ENCODE peak calls at places on chromosomes 6 and 20, in seven cellular contexts. C is right lobe of liver, V is heart left ventricle, X is H54, K is ovary, O is GM12878, W is erythroblast. S is an unnamed sample.

GRCh38 chr20:51005214-51005613 is 17.7 kb downstream of the KCNG1 start:
- DNase-seq in K (no peak), C (no peak), W (no peak), X (no peak), O (no peak), V (no peak), S (no peak)

GRCh38 chr6:51805517-51805916 is 281.9 kb downstream of the PKHD1 start:
- DNase-seq in C (no peak), W (no peak), X (no peak), O (no peak), K (no peak), V (no peak), S (no peak)

GRCh38 chr6:45569210-45569945 is 191.6 kb upstream of the SUPT3H start:
- DNase-seq in K (no peak), C (no peak), W (no peak), O (no peak), V (peak; percentile 46), X (no peak), S (no peak)

GRCh38 chr6:9225441-9225871 is 790.1 kb upstream of the SLC35B3 start:
- DNase-seq in X (no peak), V (no peak), O (no peak), W (no peak), C (no peak), K (no peak), S (no peak)

GRCh38 chr20:25457886-25458680 is 50.6 kb downstream of the GINS1 start:
- DNase-seq in X (no peak), V (no peak), O (no peak), K (no peak), C (no peak), W (no peak), S (no peak)

GRCh38 chr6:37906121-37906520 is 86.6 kb downstream of the ZFAND3 start:
- DNase-seq in K (no peak), W (no peak), O (no peak), V (no peak), C (no peak), X (no peak), S (no peak)

GRCh38 chr20:38165089-38165965 is at the start of gene TGM2:
- DNase-seq in K (peak; percentile 71), C (peak; percentile 95), W (peak; percentile 91), X (peak; percentile 51), O (peak; percentile 32), V (peak; percentile 92), S (no peak)

GRCh38 chr6:20698675-20699074 is 164.4 kb downstream of the CDKAL1 start:
- DNase-seq in X (no peak), V (no peak), C (no peak), O (no peak), W (no peak), K (no peak), S (no peak)

GRCh38 chr6:26743157-26743821 is 83.7 kb upstream of the ZNF322 start:
- DNase-seq in C (no peak), V (no peak), O (no peak), W (no peak), X (peak; percentile 31), K (no peak), S (peak; percentile 41)

GRCh38 chr6:44315506-44315905 is 2.4 kb upstream of the AARS2 start:
- DNase-seq in X (no peak), O (no peak), C (no peak), K (no peak), W (no peak), V (no peak), S (no peak)

GRCh38 chr6:44311304-44311703 is 1.8 kb downstream of the AARS2 start:
- DNase-seq in C (no peak), K (no peak), X (no peak), W (no peak), V (no peak), O (no peak), S (no peak)

GRCh38 chr6:44310241-44310640 is 2.9 kb downstream of the AARS2 start:
- DNase-seq in K (no peak), V (no peak), O (no peak), W (no peak), C (no peak), X (no peak), S (no peak)

GRCh38 chr6:44311767-44312166 is 1.4 kb downstream of the AARS2 start:
- DNase-seq in C (no peak), K (no peak), W (no peak), V (no peak), X (no peak), O (no peak), S (no peak)

DNA sequence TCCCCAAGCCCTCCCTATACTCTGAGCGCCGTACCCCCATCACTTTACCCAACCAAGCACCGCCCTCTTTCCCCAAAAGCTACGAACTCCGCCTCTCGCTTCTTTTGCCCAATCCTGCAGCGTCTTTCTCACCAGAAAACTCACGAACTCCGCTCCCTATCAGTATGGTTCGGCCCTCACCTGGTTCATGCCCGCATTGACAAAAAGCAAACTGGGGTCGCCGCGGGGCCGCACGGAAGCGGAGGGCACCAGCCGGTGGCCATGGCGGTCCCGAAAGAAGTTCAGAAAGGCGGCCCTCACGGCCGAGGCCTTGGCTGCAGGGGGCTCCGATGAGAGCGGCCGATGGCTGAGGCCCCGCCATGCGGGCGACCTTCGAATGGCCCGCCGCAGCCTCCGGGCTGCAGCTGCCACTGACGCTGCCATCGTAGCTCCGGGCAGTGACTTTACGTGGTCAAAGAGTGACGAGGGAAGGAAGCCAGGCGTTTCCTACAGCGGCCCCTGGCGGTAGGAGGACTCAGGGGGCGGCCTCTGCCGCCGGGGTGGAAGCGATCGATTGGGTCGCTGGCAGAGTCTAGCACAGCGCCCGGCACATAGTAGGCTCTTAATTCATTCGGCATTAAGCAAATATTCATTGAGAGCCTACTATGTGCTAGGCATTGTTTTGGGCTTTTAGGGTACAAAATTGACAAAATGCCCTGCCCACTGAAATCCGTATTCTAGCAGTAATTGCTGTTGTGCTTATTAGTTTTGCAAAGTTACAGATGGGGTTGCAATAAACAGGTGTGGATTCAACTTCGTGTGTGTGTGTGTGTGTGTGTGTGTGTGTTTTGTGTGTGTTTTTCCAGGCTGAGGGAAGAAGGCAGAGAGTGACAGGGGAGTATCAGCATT is at the start of gene AARS2:
- DNase-seq in W (peak; percentile 92), K (peak; percentile 91), O (peak; percentile 49), C (peak; percentile 88), X (peak; percentile 95), V (peak; percentile 89), S (peak; percentile 90)
- TF ChIP-seq POLR2A in W (peak; percentile 94), K (peak; percentile 45), O (peak; percentile 99), C (peak; percentile 80), X (peak; percentile 97), V (peak; percentile 58), S (no peak)

GRCh38 chr6:56840467-56841371 is 114.2 kb upstream of the BEND6 start:
- DNase-seq in K (no peak), W (no peak), O (no peak), X (no peak), V (no peak), C (no peak), S (no peak)
- TF ChIP-seq POLR2A in K (no peak), W (no peak), O (no peak), X (no peak), V (peak; percentile 28), C (no peak), S (peak; percentile 18)

GRCh38 chr6:34226066-34226465 is 10.6 kb upstream of the HMGA1 start:
- DNase-seq in K (no peak), C (no peak), X (no peak), V (no peak), O (no peak), W (no peak), S (no peak)

GRCh38 chr6:34226731-34227586 is 9.7 kb upstream of the HMGA1 start:
- DNase-seq in K (no peak), O (no peak), W (no peak), X (no peak), V (no peak), C (no peak), S (no peak)

GRCh38 chr6:34225551-34225950 is 11.1 kb upstream of the HMGA1 start:
- DNase-seq in V (no peak), K (no peak), C (no peak), X (no peak), O (no peak), W (no peak), S (no peak)

GRCh38 chr6:34223381-34223963 is 13.2 kb upstream of the HMGA1 start:
- DNase-seq in O (no peak), X (no peak), V (no peak), C (no peak), W (no peak), K (peak; percentile 55), S (no peak)

GRCh38 chr6:34223964-34224940 is 12.4 kb upstream of the HMGA1 start:
- DNase-seq in V (peak; percentile 93), K (peak; percentile 96), C (peak; percentile 92), X (peak; percentile 97), O (peak; percentile 88), W (peak; percentile 96), S (peak; percentile 94)
- TF ChIP-seq POLR2A in V (peak; percentile 74), K (peak; percentile 67), C (peak; percentile 67), X (peak; percentile 50), O (peak; percentile 84), W (peak; percentile 66), S (peak; percentile 59)

GRCh38 chr6:33272358-33273128 is 668 bp downstream of the RPS18 start:
- DNase-seq in C (no peak), W (no peak), K (no peak), O (no peak), V (no peak), X (no peak), S (no peak)

GRCh38 chr6:33271608-33272357 is at the start of the genes RPS18 and VPS52:
- DNase-seq in C (peak; percentile 95), X (no peak), V (peak; percentile 96), O (peak; percentile 96), W (peak; percentile 100), K (peak; percentile 91), S (peak; percentile 98)

GRCh38 chr6:33276581-33276863 is 401 bp upstream of the B3GALT4 start:
- DNase-seq in V (no peak), W (no peak), X (no peak), O (no peak), K (no peak), C (no peak), S (no peak)

GRCh38 chr6:33273129-33273923 is 1.5 kb downstream of the RPS18 start:
- DNase-seq in O (no peak), X (no peak), V (no peak), W (no peak), C (no peak), K (no peak), S (no peak)

DNA sequence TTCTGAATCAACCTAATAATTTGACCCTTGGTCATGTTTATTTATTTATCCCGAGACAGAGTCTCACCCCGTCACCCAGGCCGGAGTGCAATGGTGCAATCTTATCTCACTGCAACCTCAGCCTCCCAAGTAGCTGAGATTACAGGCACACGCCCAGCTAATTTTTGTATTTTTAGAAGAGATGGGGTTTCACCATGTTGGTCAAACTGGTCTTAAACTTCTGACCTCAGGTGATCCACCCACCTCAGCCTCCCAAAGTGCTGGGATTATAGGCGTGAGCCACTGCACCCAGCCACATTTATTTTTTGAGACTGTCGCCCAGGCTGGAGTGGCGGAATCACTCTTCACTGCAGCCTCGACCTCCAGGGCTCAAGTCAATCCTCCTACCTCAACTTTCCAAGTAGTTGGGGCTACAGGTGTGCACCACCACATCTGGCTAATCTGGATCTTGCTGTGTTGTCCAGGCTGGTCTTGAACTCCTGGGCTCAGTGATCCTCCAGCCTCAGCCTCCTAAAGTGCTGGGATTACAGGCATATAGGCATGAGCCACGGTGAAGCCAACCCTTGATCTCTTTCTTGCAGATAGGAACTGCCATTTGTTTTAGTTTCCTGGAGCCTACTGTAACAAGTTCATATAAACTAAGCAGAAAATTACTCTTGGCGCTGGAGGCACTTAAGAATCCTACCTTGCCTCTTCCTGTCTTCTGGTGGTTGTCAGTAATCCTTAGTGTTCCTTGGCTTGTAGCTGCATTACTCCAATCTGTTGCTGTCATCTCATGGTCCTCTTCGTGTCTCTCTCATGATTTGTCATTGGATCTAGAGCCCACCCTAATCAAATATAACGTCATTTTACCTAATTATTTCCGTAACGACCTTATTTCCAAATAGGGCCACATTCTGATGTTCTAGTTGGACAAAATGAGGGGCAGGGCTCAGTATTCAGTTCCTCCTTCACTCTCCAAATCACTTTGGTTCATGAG is 2.3 kb downstream of the RPS18 start:
- DNase-seq in O (no peak), W (no peak), X (no peak), K (no peak), C (no peak), V (no peak), S (no peak)
- TF ChIP-seq POLR2A in O (peak; percentile 51), W (peak; percentile 42), X (no peak), K (no peak), C (no peak), V (no peak), S (no peak)